ENCODE peak calls at places on chromosomes 16 and 17, in five cellular contexts. S is mesothelial cell of epicardium, H is thoracic aorta, C is left ventricle myocardium inferior, A is endothelial cell. T is an unnamed sample.

GRCh38 chr16:66927012-66927436 is 1.7 kb upstream of the RRAD start:
- DNase-seq in S (no peak), H (no peak), C (peak), A (no peak), T (no peak)

GRCh38 chr17:7548585-7549400 is at the start of gene TNFSF12:
- DNase-seq in S (peak), H (no peak), C (peak), A (peak), T (peak)

GRCh38 chr17:15348030-15348429 is 6.6 kb upstream of the TEKT3 start:
- DNase-seq in S (no peak), H (no peak), C (no peak), A (no peak), T (no peak)

GRCh38 chr16:67658849-67659674 is 998 bp downstream of the ACD start:
- DNase-seq in S (no peak), H (no peak), C (no peak), A (no peak), T (no peak)

GRCh38 chr17:30165960-30166359 is 49.3 kb downstream of the NSRP1 start:
- DNase-seq in S (no peak), H (no peak), C (no peak), A (no peak), T (no peak)

GRCh38 chr17:9223531-9223930 is 202.2 kb downstream of the NTN1 start:
- DNase-seq in S (no peak), H (no peak), C (no peak), A (no peak), T (no peak)

GRCh38 chr17:50861334-50861676 is 4.8 kb downstream of the TOB1 start:
- DNase-seq in S (no peak), H (no peak), C (no peak), A (no peak), T (no peak)

GRCh38 chr17:8499614-8500013 is 63.9 kb downstream of the NDEL1 start:
- DNase-seq in S (no peak), H (no peak), C (no peak), A (no peak), T (no peak)

GRCh38 chr17:29933379-29933778 is 3.4 kb upstream of the SSH2 start:
- DNase-seq in S (no peak), H (no peak), C (no peak), A (no peak), T (no peak)

GRCh38 chr17:40547079-40547784 is 18.0 kb downstream of the CCR7 start:
- DNase-seq in S (no peak), H (no peak), C (no peak), A (no peak), T (no peak)

GRCh38 chr16:90020260-90020837 is 1.1 kb upstream of the DBNDD1 start:
- DNase-seq in S (no peak), H (no peak), C (no peak), A (no peak), T (no peak)

GRCh38 chr16:90022209-90023077 is 3.2 kb upstream of the DBNDD1 start:
- DNase-seq in S (no peak), H (peak), C (peak), A (peak), T (no peak)

GRCh38 chr16:90019201-90019542 is at the start of gene DBNDD1:
- DNase-seq in S (no peak), H (no peak), C (no peak), A (no peak), T (no peak)

GRCh38 chr16:90019543-90020259 is 445 bp upstream of the DBNDD1 start:
- DNase-seq in S (peak), H (no peak), C (no peak), A (peak), T (peak)

DNA sequence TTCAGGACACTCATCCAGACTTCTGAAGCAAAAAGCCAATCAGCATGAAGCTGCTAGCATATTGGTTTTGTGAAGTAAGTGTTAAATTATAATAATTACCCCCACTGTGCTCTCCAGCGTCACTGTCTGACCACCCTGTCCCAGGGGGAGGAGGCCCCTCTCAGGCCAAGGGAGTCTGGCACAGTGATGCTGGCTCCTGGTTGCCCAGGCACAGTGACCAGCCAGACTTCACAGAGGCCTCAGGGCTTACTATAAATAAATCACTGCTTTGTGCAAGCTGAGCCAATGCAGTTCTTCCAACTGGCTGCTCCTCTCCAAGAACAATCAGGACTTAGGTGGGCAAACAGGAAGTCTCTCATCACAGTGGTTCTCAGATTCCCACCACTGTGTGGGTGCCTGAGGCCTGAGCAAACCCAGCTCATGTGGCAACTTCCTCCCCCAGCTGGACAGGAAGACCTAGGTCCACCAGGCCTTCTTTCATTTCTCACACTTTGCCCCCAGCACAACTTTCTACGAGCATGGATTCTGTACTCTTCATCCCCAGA is 1.7 kb upstream of the DBNDD1 start:
- DNase-seq in S (no peak), H (no peak), C (no peak), A (no peak), T (no peak)
- TF ChIP-seq CTCF in S (no peak), H (no peak), C (no peak), A (no peak), T (no peak)

DNA sequence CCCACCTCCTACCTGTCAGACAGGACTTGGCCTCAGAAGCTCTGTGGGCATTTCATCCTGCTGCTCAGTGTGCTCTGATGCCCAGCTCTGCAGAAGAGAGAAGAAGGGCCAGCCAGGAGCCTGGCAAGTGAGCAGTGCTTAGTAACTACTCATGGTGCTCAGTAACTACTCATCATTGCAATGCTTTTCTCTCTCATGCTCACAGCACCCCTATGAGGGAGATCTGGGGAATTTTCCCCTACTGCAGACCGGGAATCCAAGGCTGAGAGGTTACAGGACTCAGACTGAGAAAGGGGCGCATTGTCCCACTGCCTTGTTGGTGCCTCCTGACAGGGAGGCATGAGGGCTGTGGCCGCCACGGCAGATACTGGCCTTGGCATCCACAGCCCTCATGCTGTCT is 261.1 kb downstream of the C16orf95 start:
- DNase-seq in S (no peak), H (no peak), C (no peak), A (no peak), T (no peak)
- TF ChIP-seq CTCF in S (no peak), H (no peak), C (peak), A (no peak), T (no peak)

GRCh38 chr17:38544175-38544838 is 61.4 kb downstream of the SRCIN1 start:
- DNase-seq in S (no peak), H (no peak), C (no peak), A (no peak), T (no peak)

GRCh38 chr17:38543403-38544174 is 62.2 kb downstream of the SRCIN1 start:
- DNase-seq in S (no peak), H (no peak), C (no peak), A (no peak), T (no peak)

GRCh38 chr17:38545531-38546225 is 60.1 kb downstream of the SRCIN1 start:
- DNase-seq in S (no peak), H (no peak), C (no peak), A (no peak), T (no peak)

GRCh38 chr17:38546396-38546795 is 59.4 kb downstream of the SRCIN1 start:
- DNase-seq in S (no peak), H (no peak), C (no peak), A (no peak), T (no peak)

GRCh38 chr17:38544839-38545209 is 60.9 kb downstream of the SRCIN1 start:
- DNase-seq in S (no peak), H (no peak), C (no peak), A (no peak), T (no peak)
- TF ChIP-seq CTCF in S (no peak), H (no peak), C (no peak), A (no peak), T (no peak)

DNA sequence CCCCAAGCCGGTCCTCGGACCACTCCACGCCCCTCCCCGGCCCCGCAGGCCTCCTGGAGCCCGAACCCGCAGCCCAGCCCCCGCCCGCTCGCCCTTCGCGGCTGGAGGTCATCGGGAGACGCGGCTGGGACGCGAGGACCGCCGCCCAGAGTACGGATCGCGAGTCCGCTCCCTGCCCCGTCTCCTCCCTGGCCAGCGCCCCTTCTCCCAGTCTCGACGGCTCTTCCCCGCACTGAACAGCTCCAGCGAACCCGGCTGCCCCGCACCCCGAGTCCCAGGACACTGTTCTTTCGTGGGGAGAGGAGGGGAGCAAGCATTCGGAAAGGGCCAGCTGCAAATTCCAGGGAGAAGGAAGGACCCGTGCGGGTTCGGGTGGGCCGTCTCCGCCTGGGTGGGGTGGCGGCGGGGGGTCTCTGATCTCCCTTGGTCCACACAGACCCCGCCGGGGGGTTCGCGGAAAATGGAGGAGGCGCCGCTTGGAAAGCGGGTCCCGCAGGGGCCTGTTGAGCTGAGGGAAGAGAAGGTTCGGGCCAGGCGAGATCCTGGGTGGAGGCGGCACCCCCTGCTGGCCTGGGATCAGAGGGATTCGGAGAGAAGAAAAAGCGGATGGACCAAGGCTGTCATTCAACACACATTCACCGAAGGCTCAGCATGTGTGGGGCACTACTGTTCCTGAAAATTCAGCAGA is 632 bp upstream of the RTN4RL1 start:
- DNase-seq in S (no peak), H (no peak), C (peak), A (peak), T (peak)
- TF ChIP-seq CTCF in S (peak), H (peak), C (peak), A (peak), T (peak)

DNA sequence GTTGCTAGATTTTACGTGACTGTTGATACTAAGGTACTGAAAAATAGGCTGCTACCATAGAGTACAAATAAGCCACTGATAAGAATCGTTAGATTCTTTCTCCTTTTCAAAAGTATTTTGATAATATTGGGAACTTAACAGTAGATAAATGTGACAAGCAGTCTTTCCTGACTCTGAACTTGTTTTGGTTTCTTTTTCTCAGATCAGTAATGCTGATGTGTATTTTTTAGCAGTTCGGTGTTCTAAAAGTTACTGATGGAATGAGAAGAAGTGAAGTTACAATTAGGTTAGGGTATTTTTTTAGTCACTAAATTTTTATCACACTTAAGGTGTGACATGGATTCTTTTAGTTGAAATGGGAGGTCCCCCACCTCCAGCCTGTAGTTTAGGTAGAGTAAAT is 2.2 kb downstream of the RBBP6 start:
- DNase-seq in S (no peak), H (no peak), C (no peak), A (no peak), T (no peak)
- TF ChIP-seq CTCF in S (no peak), H (no peak), C (no peak), A (no peak), T (no peak)

DNA sequence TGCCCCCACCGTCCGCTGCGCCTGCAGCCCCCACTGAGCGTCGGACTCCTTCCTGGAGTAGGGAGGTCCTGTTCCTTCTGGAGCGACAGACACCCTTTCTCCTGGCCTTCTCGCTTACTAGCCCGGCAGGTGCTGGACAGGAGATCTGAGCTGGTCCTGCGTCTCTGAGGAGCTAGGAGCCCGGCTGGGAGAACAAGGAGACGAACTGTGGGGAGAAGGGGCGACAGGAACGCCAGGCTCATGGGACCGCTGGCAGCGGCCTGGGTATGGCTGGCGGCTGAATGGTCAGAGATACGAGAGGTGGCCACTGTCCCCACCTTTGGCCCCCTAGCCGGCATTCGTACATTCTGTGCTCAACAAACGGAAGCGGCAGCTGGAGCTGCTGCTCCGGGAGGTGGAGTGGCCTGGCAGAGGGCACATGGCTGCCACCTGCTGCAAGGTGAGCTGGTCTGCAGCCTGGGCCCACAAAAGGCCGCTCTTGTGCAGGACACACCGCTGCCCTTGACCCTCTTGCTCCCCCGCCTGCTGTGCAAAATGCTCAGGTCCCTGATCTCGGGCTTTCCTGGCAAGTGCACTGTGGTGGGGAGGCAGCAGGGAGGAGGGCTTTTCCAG is 2066.7 kb downstream of the TP53TG3F start:
- DNase-seq in S (no peak), H (no peak), C (no peak), A (no peak), T (no peak)
- TF ChIP-seq CTCF in S (no peak), H (no peak), C (no peak), A (no peak), T (no peak)

GRCh38 chr16:21301895-21302291 is 23.8 kb upstream of the CRYM start:
- DNase-seq in S (no peak), H (no peak), C (no peak), A (no peak), T (no peak)
- TF ChIP-seq CTCF in S (no peak), H (no peak), C (no peak), A (no peak), T (no peak)

GRCh38 chr16:22098538-22099255 is 6.4 kb downstream of the VWA3A start:
- DNase-seq in S (no peak), H (no peak), C (no peak), A (no peak), T (peak)
- TF ChIP-seq CTCF in S (no peak), H (peak), C (peak), A (peak), T (peak)

GRCh38 chr16:86632944-86633343 is 54.6 kb downstream of the FOXL1 start:
- DNase-seq in S (no peak), H (no peak), C (no peak), A (no peak), T (no peak)

GRCh38 chr16:86632206-86632605 is 53.9 kb downstream of the FOXL1 start:
- DNase-seq in S (no peak), H (no peak), C (no peak), A (no peak), T (no peak)

GRCh38 chr16:86628614-86629013 is 50.3 kb downstream of the FOXL1 start:
- DNase-seq in S (no peak), H (no peak), C (no peak), A (no peak), T (no peak)

GRCh38 chr16:86631441-86631840 is 53.1 kb downstream of the FOXL1 start:
- DNase-seq in S (no peak), H (no peak), C (no peak), A (no peak), T (no peak)

DNA sequence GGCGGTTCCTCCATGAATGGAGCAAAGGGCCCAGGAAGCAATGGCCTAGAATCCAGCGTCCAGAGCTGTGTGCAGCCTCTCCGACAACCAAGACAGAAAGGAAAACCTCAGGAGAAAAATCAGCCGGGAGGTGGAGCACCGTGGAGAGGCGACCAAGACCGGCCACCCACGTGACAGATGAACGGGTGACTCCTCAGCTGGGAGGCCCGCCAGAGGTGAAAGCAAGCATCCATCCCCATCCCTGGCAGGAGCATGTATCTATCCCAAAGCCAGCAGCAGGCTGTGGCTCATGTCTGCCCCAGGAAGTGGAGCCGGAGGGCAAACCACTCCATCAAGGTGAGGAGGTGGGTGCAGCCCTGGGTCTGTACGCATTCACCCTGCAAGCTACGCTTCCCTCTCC is 52.1 kb downstream of the FOXL1 start:
- DNase-seq in S (no peak), H (no peak), C (peak), A (no peak), T (no peak)
- TF ChIP-seq CTCF in S (no peak), H (no peak), C (no peak), A (no peak), T (no peak)